ENCODE peak calls at places on chromosomes 12 and 14, in nine cellular contexts. B, E, A, G, I, T, N, J and M are unnamed samples.

GRCh38 chr12:71780207-71780822 is 25.7 kb downstream of the RAB21 start:
- DNase-seq in N (no peak), J (no peak), G (peak; percentile 56), T (no peak), A (peak; percentile 28), E (peak; percentile 43), B (no peak), I (no peak), M (peak; percentile 60)

GRCh38 chr14:94334837-94335236 is 11.7 kb upstream of the SERPINA6 start:
- DNase-seq in A (no peak), B (no peak), E (no peak), T (no peak), J (no peak), G (no peak), I (no peak), N (no peak), M (peak; percentile 65)

GRCh38 chr12:19575307-19576243 is 136.3 kb downstream of the AEBP2 start:
- DNase-seq in A (no peak), G (peak; percentile 95), J (peak; percentile 25), I (no peak), E (peak; percentile 67), N (no peak), T (peak; percentile 53), B (no peak), M (peak; percentile 60)

GRCh38 chr12:132583311-132583710 is 27.1 kb downstream of the LRCOL1 start:
- DNase-seq in E (no peak), B (no peak), T (no peak), G (no peak), I (no peak), J (peak; percentile 8), N (no peak), A (no peak), M (no peak)

GRCh38 chr14:91138511-91139359 is 24.9 kb downstream of the DGLUCY start:
- DNase-seq in J (no peak), E (peak; percentile 24), T (no peak), G (peak; percentile 44), N (no peak), I (no peak), B (peak; percentile 47), A (peak; percentile 28), M (peak; percentile 50)

GRCh38 chr12:674272-674781 is 11.1 kb upstream of the NINJ2 start:
- DNase-seq in I (no peak), J (no peak), A (no peak), G (no peak), T (no peak), E (no peak), N (no peak), B (peak; percentile 70), M (peak; percentile 24)

GRCh38 chr12:95851609-95852008 is 7.1 kb upstream of the SNRPF start:
- DNase-seq in T (no peak), B (no peak), N (no peak), I (no peak), G (no peak), J (no peak), A (no peak), E (no peak), M (no peak)

GRCh38 chr12:113056631-113057488 is at the start of gene DTX1:
- DNase-seq in T (peak; percentile 43), J (peak; percentile 44), E (no peak), I (no peak), N (no peak), G (no peak), A (no peak), B (peak; percentile 25), M (no peak)

GRCh38 chr12:122022393-122023338 is 982 bp downstream of the BCL7A start:
- DNase-seq in E (peak; percentile 20), A (peak; percentile 41), G (peak; percentile 52), J (no peak), B (peak; percentile 57), I (peak; percentile 70), T (peak; percentile 32), N (no peak), M (no peak)

GRCh38 chr14:91373591-91374245 is 43.9 kb downstream of the CCDC88C start:
- DNase-seq in T (no peak), J (no peak), G (peak; percentile 59), E (no peak), I (no peak), N (no peak), A (no peak), B (peak; percentile 54), M (no peak)

GRCh38 chr12:106657499-106657898 is 74.7 kb downstream of the RFX4 start:
- DNase-seq in A (no peak), N (no peak), E (no peak), I (no peak), G (no peak), B (no peak), J (no peak), T (no peak), M (no peak)

GRCh38 chr12:106642991-106643390 is 60.2 kb downstream of the RFX4 start:
- DNase-seq in B (no peak), E (no peak), T (no peak), N (no peak), G (no peak), A (no peak), I (no peak), J (no peak), M (no peak)

GRCh38 chr14:76956253-76957090 is 72.0 kb downstream of the IRF2BPL start:
- DNase-seq in A (peak; percentile 66), B (peak; percentile 90), E (peak; percentile 93), I (peak; percentile 97), J (peak; percentile 90), N (peak; percentile 99), G (peak; percentile 97), T (peak; percentile 88), M (peak; percentile 90)

GRCh38 chr14:76957224-76957881 is 71.2 kb downstream of the IRF2BPL start:
- DNase-seq in I (no peak), T (no peak), N (no peak), B (no peak), E (no peak), A (no peak), J (no peak), G (peak; percentile 69), M (no peak)

GRCh38 chr14:76954371-76954770 is 74.1 kb downstream of the IRF2BPL start:
- DNase-seq in E (no peak), N (no peak), B (no peak), I (no peak), A (no peak), T (no peak), G (no peak), J (no peak), M (no peak)

GRCh38 chr14:76954791-76955190 is 73.7 kb downstream of the IRF2BPL start:
- DNase-seq in A (no peak), E (no peak), T (no peak), N (no peak), B (no peak), I (no peak), G (no peak), J (no peak), M (no peak)

GRCh38 chr14:76955575-76956252 is 72.8 kb downstream of the IRF2BPL start:
- DNase-seq in A (no peak), G (peak; percentile 29), N (no peak), T (no peak), J (peak; percentile 50), E (peak; percentile 66), I (no peak), B (peak; percentile 57), M (peak; percentile 69)
- H3K4me3 ChIP-seq in A (peak overlapping the region; percentile 30), G (peak overlapping the region; percentile 26), N (no peak overlapping the region), T (peak overlapping the region; percentile 61), J (peak overlapping the region; percentile 62), E (peak overlapping the region; percentile 27), I (peak overlapping the region; percentile 53), B (peak overlapping the region; percentile 74), M (no peak overlapping the region)

GRCh38 chr14:61720302-61720677 is 25.0 kb downstream of the HIF1A start:
- DNase-seq in T (no peak), J (no peak), G (no peak), E (no peak), B (no peak), N (no peak), I (no peak), A (no peak), M (no peak)
- H3K4me3 ChIP-seq in T (no peak overlapping the region), J (no peak overlapping the region), G (no peak overlapping the region), E (no peak overlapping the region), B (peak overlapping the region; percentile 6), N (no peak overlapping the region), I (no peak overlapping the region), A (no peak overlapping the region), M (no peak overlapping the region)

GRCh38 chr12:89694542-89694941 is 14.1 kb downstream of the ATP2B1 start:
- DNase-seq in J (no peak), B (no peak), A (no peak), I (no peak), N (no peak), E (no peak), T (no peak), G (no peak), M (no peak)

GRCh38 chr12:89697256-89697655 is 11.4 kb downstream of the ATP2B1 start:
- DNase-seq in B (no peak), N (no peak), A (no peak), G (no peak), I (no peak), J (no peak), T (no peak), E (no peak), M (no peak)

GRCh38 chr12:89695100-89695499 is 13.5 kb downstream of the ATP2B1 start:
- DNase-seq in T (no peak), B (no peak), N (no peak), A (no peak), E (peak; percentile 56), G (no peak), I (no peak), J (no peak), M (peak; percentile 77)

GRCh38 chr12:89693639-89694202 is 14.9 kb downstream of the ATP2B1 start:
- DNase-seq in E (peak; percentile 47), T (no peak), I (no peak), J (no peak), G (no peak), A (no peak), N (no peak), B (no peak), M (no peak)

DNA sequence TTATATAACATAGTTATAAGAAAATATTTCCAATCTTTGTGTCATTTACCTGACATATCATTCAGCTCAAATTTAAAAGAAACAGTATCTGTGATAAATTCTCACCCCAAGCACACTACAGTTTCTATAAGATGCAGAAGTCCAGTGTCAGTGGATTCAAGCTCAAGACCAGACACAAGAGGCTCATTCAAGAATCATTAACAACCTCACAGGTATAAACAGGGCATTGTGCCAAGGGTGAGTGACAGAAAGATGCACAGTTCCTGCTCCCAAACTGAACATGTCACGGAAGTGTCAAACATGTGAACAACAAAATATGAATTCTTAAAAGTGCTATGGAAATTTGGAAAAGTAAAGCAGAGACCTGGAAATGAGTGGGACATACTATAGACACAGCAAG is 12.8 kb downstream of the ATP2B1 start:
- DNase-seq in J (no peak), G (no peak), N (no peak), A (no peak), T (no peak), I (no peak), B (no peak), E (no peak), M (no peak)
- H3K4me3 ChIP-seq in J (peak overlapping the region; percentile 41), G (no peak overlapping the region), N (no peak overlapping the region), A (no peak overlapping the region), T (no peak overlapping the region), I (no peak overlapping the region), B (no peak overlapping the region), E (no peak overlapping the region), M (no peak overlapping the region)

DNA sequence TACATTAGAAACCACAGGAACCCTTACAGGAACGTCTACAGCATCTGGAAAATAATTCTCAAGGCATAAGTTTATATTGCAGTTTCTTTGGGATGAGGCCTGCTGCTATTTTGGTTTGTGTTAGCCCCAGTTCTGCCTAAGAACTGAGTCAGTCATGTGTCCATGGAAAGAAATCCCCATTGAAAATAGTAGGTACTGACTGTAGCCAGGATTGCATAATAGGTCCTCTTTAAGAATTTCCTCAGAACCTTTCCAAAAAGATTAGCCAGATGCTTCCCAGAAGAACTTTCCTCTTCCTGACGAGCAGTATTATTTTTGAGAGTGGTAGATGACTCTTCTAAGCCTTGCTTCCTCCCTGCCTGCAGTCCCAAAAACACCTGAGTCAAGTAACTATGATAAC is 52.6 kb downstream of the RASSF8 start:
- DNase-seq in E (peak; percentile 96), B (no peak), J (no peak), N (no peak), I (no peak), T (no peak), A (no peak), G (no peak), M (peak; percentile 93)
- H3K4me3 ChIP-seq in E (no peak overlapping the region), B (no peak overlapping the region), J (no peak overlapping the region), N (no peak overlapping the region), I (no peak overlapping the region), T (no peak overlapping the region), A (no peak overlapping the region), G (no peak overlapping the region), M (no peak overlapping the region)